ENCODE peak calls at places on chromosomes 7 and 10, in four cellular contexts. Q, D, O and U are unnamed samples.

GRCh38 chr7:74306737-74307469 is 17.7 kb downstream of the CLIP2 start:
- DNase-seq in Q (no peak), D (no peak), O (no peak), U (peak)

GRCh38 chr7:54253036-54253373 is 289.2 kb upstream of the VSTM2A start:
- DNase-seq in Q (no peak), D (no peak), O (no peak), U (no peak)

GRCh38 chr10:75476985-75477384 is 45.6 kb downstream of the LRMDA start:
- DNase-seq in Q (no peak), D (no peak), O (no peak), U (no peak)

GRCh38 chr7:64320547-64321495 is 7.1 kb downstream of the ZNF736 start:
- DNase-seq in Q (no peak), D (no peak), O (no peak), U (no peak)

GRCh38 chr10:48495282-48496045 is 109.4 kb downstream of the ARHGAP22 start:
- DNase-seq in Q (no peak), D (no peak), O (no peak), U (no peak)

GRCh38 chr7:41978858-41979257 is 258.2 kb downstream of the GLI3 start:
- DNase-seq in Q (no peak), D (no peak), O (no peak), U (no peak)

GRCh38 chr10:84548869-84549268 is 220.5 kb downstream of the CCSER2 start:
- DNase-seq in Q (no peak), D (no peak), O (no peak), U (no peak)

GRCh38 chr10:45319702-45320101 is 4.3 kb upstream of the OR13A1 start:
- DNase-seq in Q (no peak), D (no peak), O (no peak), U (no peak)

GRCh38 chr7:70585071-70585470 is 546.9 kb upstream of the GALNT17 start:
- DNase-seq in Q (no peak), D (no peak), O (no peak), U (no peak)

GRCh38 chr7:70586822-70587221 is 545.1 kb upstream of the GALNT17 start:
- DNase-seq in Q (no peak), D (no peak), O (no peak), U (no peak)

GRCh38 chr7:70582921-70583895 is 548.7 kb upstream of the GALNT17 start:
- DNase-seq in Q (no peak), D (no peak), O (no peak), U (no peak)

GRCh38 chr7:70587739-70588138 is 544.2 kb upstream of the GALNT17 start:
- DNase-seq in Q (no peak), D (no peak), O (no peak), U (no peak)

GRCh38 chr7:70583965-70584883 is 547.7 kb upstream of the GALNT17 start:
- DNase-seq in Q (no peak), D (no peak), O (no peak), U (no peak)
- H3K4me3 ChIP-seq in Q (no peak), D (no peak), O (no peak), U (no peak)

GRCh38 chr7:20199015-20199737 is 18.0 kb downstream of the MACC1 start:
- DNase-seq in Q (peak), D (peak), O (peak), U (peak)

GRCh38 chr7:20197125-20197524 is 20.1 kb downstream of the MACC1 start:
- DNase-seq in Q (no peak), D (no peak), O (no peak), U (peak)

GRCh38 chr7:20198295-20198694 is 18.9 kb downstream of the MACC1 start:
- DNase-seq in Q (no peak), D (no peak), O (no peak), U (no peak)

GRCh38 chr7:20200361-20200760 is 16.8 kb downstream of the MACC1 start:
- DNase-seq in Q (no peak), D (no peak), O (no peak), U (no peak)

GRCh38 chr7:20197837-20198236 is 19.3 kb downstream of the MACC1 start:
- DNase-seq in Q (no peak), D (no peak), O (no peak), U (no peak)
- TF ChIP-seq CTCF in Q (peak), D (peak), O (peak), U (peak)

GRCh38 chr7:14288701-14289100 is 299.2 kb upstream of the ETV1 start:
- DNase-seq in Q (no peak), D (no peak), O (no peak), U (no peak)

GRCh38 chr7:14287398-14287797 is 297.9 kb upstream of the ETV1 start:
- DNase-seq in Q (no peak), D (no peak), O (no peak), U (no peak)

GRCh38 chr7:14286036-14286435 is 296.6 kb upstream of the ETV1 start:
- DNase-seq in Q (no peak), D (no peak), O (no peak), U (no peak)
- H3K4me3 ChIP-seq in Q (no peak), D (no peak), O (no peak), U (no peak)

DNA sequence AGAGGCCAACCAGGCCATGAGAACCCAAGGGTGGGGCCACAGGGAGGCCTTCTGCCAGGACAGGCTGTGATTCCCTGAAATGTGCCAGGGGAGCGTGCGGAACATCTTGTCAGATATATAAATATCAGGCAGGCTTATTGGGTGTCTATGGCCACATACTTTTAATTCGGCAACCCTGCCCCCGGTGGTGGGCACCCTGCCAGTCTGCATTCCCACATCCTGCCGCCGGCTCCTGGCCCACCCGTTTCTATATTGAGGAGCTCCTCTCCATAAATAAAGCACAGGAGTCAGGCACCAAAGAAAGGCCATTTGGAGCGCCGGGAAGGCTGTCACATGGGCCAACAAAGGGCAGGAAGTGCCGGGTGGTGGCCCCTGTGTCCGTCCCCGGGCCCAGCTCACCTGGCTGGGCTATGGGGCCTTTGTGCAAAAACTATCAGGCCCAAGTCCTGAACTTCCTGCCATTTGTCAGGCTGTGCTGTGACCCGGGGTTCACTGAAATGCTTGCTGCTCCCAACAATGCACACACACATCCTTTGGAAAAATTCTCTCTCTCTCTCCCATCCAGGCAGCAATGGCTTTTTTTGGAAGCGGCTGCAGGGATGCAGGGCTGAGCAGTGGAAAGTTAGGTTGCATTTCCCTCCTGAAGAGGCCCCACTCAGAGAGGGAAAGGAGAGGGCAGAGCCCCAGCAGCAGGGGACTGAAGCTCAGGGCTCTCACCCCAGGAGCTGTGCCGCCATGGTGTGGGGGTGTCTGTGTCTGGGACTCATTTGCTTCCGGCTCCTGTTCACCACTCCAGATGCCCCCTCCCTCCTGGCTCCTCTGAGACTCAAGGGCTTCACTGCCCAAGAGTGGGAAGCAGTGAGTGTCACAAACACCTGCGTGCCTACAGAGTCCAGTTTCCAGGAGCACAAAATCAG is 25.1 kb upstream of the PODXL start:
- DNase-seq in Q (no peak), D (no peak), O (no peak), U (no peak)
- TF ChIP-seq CTCF in Q (no peak), D (no peak), O (no peak), U (no peak)